ENCODE peak calls at places on chromosomes 5 and 9, in four cellular contexts. One of them, this sample, is unnamed.

GRCh38 chr9:98272083-98272482 is 16.6 kb upstream of the TBC1D2 start:
- DNase-seq in fibroblast of mammary gland: no peak
- DNase-seq in LoVo: no peak
- DNase-seq in GM20000: no peak
- DNase-seq in this sample: no peak

GRCh38 chr9:137702615-137703379 is 84.0 kb downstream of the EHMT1 start:
- DNase-seq in GM20000: no peak
- DNase-seq in fibroblast of mammary gland: no peak
- DNase-seq in LoVo: no peak
- DNase-seq in this sample: no peak

GRCh38 chr5:142841511-142842255 is 71.5 kb downstream of the ARHGAP26 start:
- DNase-seq in GM20000: no peak
- DNase-seq in LoVo: no peak
- DNase-seq in fibroblast of mammary gland: peak
- DNase-seq in this sample: no peak

GRCh38 chr5:1537166-1538154 is 13.7 kb upstream of the LPCAT1 start:
- DNase-seq in GM20000: no peak
- DNase-seq in fibroblast of mammary gland: no peak
- DNase-seq in LoVo: no peak
- DNase-seq in this sample: no peak

GRCh38 chr9:137383453-137384115 is 39.4 kb downstream of the EXD3 start:
- DNase-seq in fibroblast of mammary gland: no peak
- DNase-seq in LoVo: no peak
- DNase-seq in GM20000: no peak
- DNase-seq in this sample: no peak

GRCh38 chr9:97579914-97580313 is 53.3 kb downstream of the TSTD2 start:
- DNase-seq in GM20000: no peak
- DNase-seq in fibroblast of mammary gland: no peak
- DNase-seq in LoVo: no peak
- DNase-seq in this sample: no peak

GRCh38 chr5:159990506-159990905 is 18.4 kb upstream of the TTC1 start:
- DNase-seq in LoVo: no peak
- DNase-seq in GM20000: no peak
- DNase-seq in fibroblast of mammary gland: peak
- DNase-seq in this sample: peak

GRCh38 chr9:105046907-105047651 is 119.1 kb upstream of the ABCA1 start:
- DNase-seq in LoVo: no peak
- DNase-seq in GM20000: no peak
- DNase-seq in fibroblast of mammary gland: no peak
- DNase-seq in this sample: no peak

This sample was measured in SW 1271.